ENCODE peak calls at places on chromosomes 6 and 20, in six cellular contexts. E is naive thymus-derived CD4-positive, alpha-beta T cell; O is upper lobe of left lung; T is heart right ventricle; H is transverse colon; B is uterus. V is an unnamed sample. For H3K4me1, the result is how much of the 10 kb centered on the place peaks cover.

GRCh38 chr20:32004963-32005362 is 5.3 kb upstream of the CCM2L start:
- DNase-seq in H (no peak), E (no peak), B (no peak), T (no peak), O (no peak), V (no peak)

GRCh38 chr20:46933150-46933549 is 38.5 kb downstream of the EYA2 start:
- DNase-seq in H (no peak), E (no peak), O (no peak), T (no peak), B (no peak), V (no peak)

GRCh38 chr6:135851442-135852271 is at the start of gene PDE7B:
- DNase-seq in H (peak), O (peak), B (peak), E (peak), T (peak), V (peak)

GRCh38 chr6:53898026-53898795 is 103.4 kb downstream of the LRRC1 start:
- DNase-seq in E (no peak), H (no peak), O (no peak), B (no peak), T (no peak), V (no peak)

GRCh38 chr20:3407426-3408250 is at the start of gene DNAAF9:
- DNase-seq in H (peak), B (peak), E (peak), T (peak), O (peak), V (no peak)

GRCh38 chr20:8616792-8617191 is 452.1 kb upstream of the PLCB4 start:
- DNase-seq in E (no peak), H (no peak), B (no peak), O (no peak), T (no peak), V (no peak)

GRCh38 chr20:57086066-57086465 is 180.4 kb downstream of the BMP7 start:
- DNase-seq in O (no peak), B (no peak), E (no peak), T (no peak), H (no peak), V (no peak)

GRCh38 chr6:163759542-163759941 is 345.0 kb downstream of the QKI start:
- DNase-seq in T (no peak), O (no peak), E (no peak), B (no peak), H (no peak), V (no peak)

GRCh38 chr20:53926428-53927028 is 143.9 kb downstream of the BCAS1 start:
- DNase-seq in E (no peak), B (no peak), T (no peak), O (no peak), H (peak), V (peak)

GRCh38 chr6:108175592-108176279 is 9.9 kb downstream of the NR2E1 start:
- DNase-seq in H (no peak), E (no peak), T (no peak), O (peak), B (no peak), V (no peak)

GRCh38 chr20:23047001-23047737 is 2.3 kb downstream of the THBD start:
- DNase-seq in T (no peak), B (no peak), E (no peak), O (no peak), H (no peak), V (no peak)

GRCh38 chr6:1314617-1315016 is 2.7 kb downstream of the FOXQ1 start:
- DNase-seq in H (no peak), E (no peak), B (no peak), O (no peak), T (no peak), V (no peak)
- H3K4me3 ChIP-seq in H (no peak), E (no peak), B (no peak), O (peak), T (no peak), V (no peak)

GRCh38 chr6:106643061-106643460 is 13.7 kb downstream of the QRSL1 start:
- DNase-seq in H (no peak), B (no peak), E (no peak), T (no peak), O (no peak), V (no peak)

GRCh38 chr6:106637718-106638341 is 8.5 kb downstream of the QRSL1 start:
- DNase-seq in H (no peak), B (no peak), T (no peak), O (no peak), E (no peak), V (no peak)

GRCh38 chr6:106637051-106637717 is 7.8 kb downstream of the QRSL1 start:
- DNase-seq in O (no peak), E (no peak), B (no peak), T (no peak), H (no peak), V (no peak)

GRCh38 chr6:106642476-106642875 is 13.1 kb downstream of the QRSL1 start:
- DNase-seq in T (no peak), O (no peak), B (no peak), H (no peak), E (no peak), V (no peak)

DNA sequence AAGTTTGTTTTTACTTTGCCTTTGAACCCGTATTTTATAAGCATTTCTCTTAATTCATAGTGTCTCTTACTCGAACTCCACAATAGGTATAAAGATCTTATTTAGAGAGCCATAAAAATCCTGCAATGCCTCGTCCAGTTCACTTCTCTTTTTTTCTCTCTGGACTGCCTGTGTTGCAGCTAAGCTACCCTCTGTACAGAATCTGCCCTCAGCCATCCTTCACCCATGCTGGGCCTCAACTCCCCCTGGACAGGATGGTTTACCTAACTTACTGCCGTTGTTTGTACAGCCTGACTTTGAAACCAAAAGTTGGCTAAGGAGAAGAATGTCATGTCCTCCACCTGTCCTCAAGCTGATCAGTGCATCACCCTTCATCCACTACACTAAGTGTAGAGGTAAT is 10.4 kb downstream of the QRSL1 start:
- DNase-seq in O (no peak), H (no peak), T (no peak), B (no peak), E (no peak), V (no peak)
- H3K4me1 ChIP-seq in O (under half), H (under half), T (under half), B (under half), E (under half), V (under half)

GRCh38 chr20:10497283-10497682 is 62.2 kb downstream of the SLX4IP start:
- DNase-seq in E (no peak), O (no peak), H (no peak), B (no peak), T (no peak), V (no peak)

GRCh38 chr20:10492065-10492464 is 57.0 kb downstream of the SLX4IP start:
- DNase-seq in B (no peak), T (no peak), E (no peak), O (no peak), H (no peak), V (no peak)

GRCh38 chr20:10498196-10498595 is 63.1 kb downstream of the SLX4IP start:
- DNase-seq in O (no peak), H (no peak), E (no peak), B (no peak), T (no peak), V (no peak)

GRCh38 chr20:10492844-10493243 is 57.7 kb downstream of the SLX4IP start:
- DNase-seq in T (no peak), H (no peak), E (no peak), B (no peak), O (no peak), V (no peak)

DNA sequence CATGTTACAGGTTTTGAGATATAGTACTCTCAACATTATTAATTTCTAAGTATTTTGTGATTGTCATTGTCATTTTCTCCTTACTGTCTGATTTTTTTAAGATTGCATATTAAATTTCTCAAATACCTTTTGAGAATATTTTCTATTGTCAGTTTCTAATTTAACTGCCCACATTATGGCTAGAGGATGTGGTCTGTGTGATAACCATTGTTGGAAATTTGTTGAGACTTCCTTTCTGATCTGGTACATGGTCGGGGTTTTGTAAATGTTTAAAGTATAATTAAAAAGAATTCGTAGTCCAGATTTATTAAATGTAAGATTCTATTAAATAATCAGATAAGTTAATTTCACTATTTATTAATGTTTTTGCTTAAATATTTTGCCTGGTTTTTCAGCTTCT is 60.1 kb downstream of the SLX4IP start:
- DNase-seq in E (no peak), O (no peak), B (no peak), T (no peak), H (no peak), V (no peak)
- H3K4me3 ChIP-seq in E (no peak), O (no peak), B (no peak), T (no peak), H (no peak), V (no peak)

GRCh38 chr6:158669145-158670035 is 19.5 kb downstream of the SYTL3 start:
- DNase-seq in O (no peak), E (no peak), B (no peak), H (no peak), T (no peak), V (no peak)
- H3K4me1 ChIP-seq in O (under half), E (under half), B (under half), H (under half), T (under half), V (under half)

GRCh38 chr6:63643862-63644261 is 8.3 kb downstream of the PHF3 start:
- DNase-seq in H (no peak), T (no peak), E (peak), O (no peak), B (no peak), V (no peak)

GRCh38 chr6:63637865-63638445 is 2.4 kb downstream of the PHF3 start:
- DNase-seq in E (no peak), O (no peak), H (no peak), T (no peak), B (no peak), V (no peak)

GRCh38 chr6:63636516-63636968 is 940 bp downstream of the PHF3 start:
- DNase-seq in B (peak), T (peak), E (peak), H (peak), O (peak), V (peak)

GRCh38 chr6:63635563-63636515 is at the start of gene PHF3:
- DNase-seq in O (peak), E (peak), B (peak), T (peak), H (peak), V (peak)

GRCh38 chr6:63640062-63640461 is 4.5 kb downstream of the PHF3 start:
- DNase-seq in O (no peak), T (no peak), B (no peak), E (no peak), H (no peak), V (no peak)
- H3K4me3 ChIP-seq in O (no peak), T (no peak), B (no peak), E (no peak), H (no peak), V (no peak)

DNA sequence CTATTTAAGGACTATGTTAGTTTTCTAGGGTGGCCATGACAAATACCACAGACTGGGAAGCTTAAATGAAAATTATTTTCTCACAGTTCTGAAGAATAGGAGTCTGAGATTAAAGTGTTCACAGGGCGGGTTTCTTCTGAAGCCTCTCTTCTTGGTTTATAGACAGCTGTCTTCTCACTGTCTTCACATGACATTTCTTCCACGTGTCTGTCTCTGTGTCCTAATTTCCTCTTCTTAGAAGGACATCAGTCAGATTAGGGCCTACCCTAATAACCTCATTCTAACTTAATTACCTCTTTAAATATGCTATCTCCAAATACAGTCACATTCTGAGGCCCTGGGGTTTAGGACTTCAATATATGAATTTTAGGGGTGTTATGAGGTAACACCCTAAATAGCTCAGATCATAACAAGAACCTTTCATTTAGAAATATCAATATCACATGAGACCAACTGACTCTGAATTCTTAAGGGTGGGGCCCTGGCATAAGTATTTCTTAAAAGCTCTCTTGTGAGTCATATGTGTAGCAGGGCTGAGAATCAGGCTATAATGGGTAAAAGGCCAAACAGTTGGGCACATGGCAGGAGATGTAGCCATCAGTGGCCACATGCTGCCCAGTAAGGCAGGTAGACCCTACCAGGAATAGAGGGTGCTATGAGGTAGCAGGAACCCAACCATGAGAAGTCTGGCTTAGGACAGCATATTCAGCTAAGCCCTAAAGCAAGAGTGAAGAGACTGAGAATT is 62.1 kb upstream of the TENT5A start:
- DNase-seq in E (no peak), H (no peak), T (no peak), B (no peak), O (no peak), V (no peak)
- H3K4me1 ChIP-seq in E (under half), H (under half), T (under half), B (under half), O (under half), V (under half)

GRCh38 chr6:105753184-105754097 is 332.7 kb upstream of the PRDM1 start:
- DNase-seq in O (no peak), B (no peak), E (no peak), T (no peak), H (peak), V (no peak)
- H3K4me3 ChIP-seq in O (no peak), B (no peak), E (no peak), T (no peak), H (no peak), V (no peak)

GRCh38 chr6:36873115-36873514 is 1.5 kb downstream of the PPIL1 start:
- DNase-seq in E (no peak), H (no peak), T (no peak), O (no peak), B (no peak), V (no peak)

GRCh38 chr6:36873612-36874011 is 991 bp downstream of the PPIL1 start:
- DNase-seq in T (no peak), B (no peak), H (no peak), O (no peak), E (no peak), V (no peak)

GRCh38 chr6:36874016-36874442 is 574 bp downstream of the PPIL1 start:
- DNase-seq in B (no peak), O (no peak), H (peak), E (no peak), T (peak), V (no peak)

GRCh38 chr6:36875250-36875633 is 639 bp upstream of the PPIL1 start:
- DNase-seq in T (no peak), E (no peak), O (no peak), H (no peak), B (no peak), V (no peak)

GRCh38 chr6:36874443-36875249 is at the start of gene PPIL1:
- DNase-seq in H (peak), B (peak), E (peak), O (peak), T (peak), V (peak)
- H3K4me1 ChIP-seq in H (under half), B (under half), E (under half), O (under half), T (under half), V (under half)

V was measured in ascending aorta.